ENCODE peak calls at places on chromosomes 4 and X, in four cellular contexts. H is GM12878, U is K562, K is HepG2. N is an unnamed sample.

GRCh38 chrX:118724775-118725174 is 2.6 kb upstream of the IL13RA1 start:
- DNase-seq in H (no peak), U (peak), K (peak), N (no peak)

GRCh38 chr4:41538887-41539498 is 1.0 kb downstream of the LIMCH1 start:
- DNase-seq in H (no peak), U (no peak), K (no peak), N (no peak)

GRCh38 chr4:89069481-89069880 is 12.5 kb upstream of the FAM13A start:
- DNase-seq in H (peak), U (no peak), K (no peak), N (no peak)

GRCh38 chr4:140056015-140056414 is 98.0 kb downstream of the MAML3 start:
- DNase-seq in H (no peak), U (no peak), K (no peak), N (no peak)

GRCh38 chr4:72377491-72378194 is 191.4 kb downstream of the ADAMTS3 start:
- DNase-seq in H (no peak), U (no peak), K (no peak), N (no peak)

GRCh38 chrX:107730298-107730655 is 45.3 kb downstream of the TSC22D3 start:
- DNase-seq in H (no peak), U (no peak), K (no peak), N (no peak)

GRCh38 chrX:69218407-69218806 is 53.2 kb upstream of the PJA1 start:
- DNase-seq in H (no peak), U (no peak), K (no peak), N (no peak)

GRCh38 chr4:80081566-80081965 is 8.5 kb upstream of the ANTXR2 start:
- DNase-seq in H (no peak), U (no peak), K (no peak), N (no peak)

GRCh38 chr4:74451214-74451661 is 6.3 kb downstream of the AREG start:
- DNase-seq in H (no peak), U (peak), K (peak), N (no peak)

DNA sequence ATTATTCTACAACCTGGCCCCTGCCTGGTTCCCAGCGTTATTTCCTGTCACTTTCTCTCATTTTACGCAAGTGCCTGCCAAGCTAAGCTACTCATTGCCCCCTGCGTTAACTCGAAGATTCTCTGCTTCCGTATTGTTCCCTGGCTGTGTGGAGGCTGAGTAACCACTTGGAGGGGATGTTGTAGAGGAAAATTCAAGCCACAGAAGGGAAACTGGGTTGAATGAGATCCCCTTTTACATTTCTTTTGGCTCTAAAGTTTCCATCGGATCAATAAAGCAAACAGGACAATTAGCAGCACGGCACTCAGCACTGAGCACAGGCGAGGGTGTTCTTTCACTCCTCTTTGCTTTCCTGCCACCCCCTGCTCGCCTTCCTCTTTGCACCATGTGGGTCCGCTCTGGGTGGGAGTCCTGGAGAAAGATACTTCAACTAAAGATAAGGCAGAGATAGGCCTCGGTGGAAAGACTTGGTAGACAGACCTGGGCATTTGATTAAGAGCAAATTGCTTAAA is 4.2 kb upstream of the TMSB4X start:
- DNase-seq in H (peak), U (peak), K (peak), N (no peak)
- TF ChIP-seq FOXM1 in H (no peak), U (no peak), K (no peak), N (no peak)

GRCh38 chr4:15331930-15332329 is 95.9 kb upstream of the C1QTNF7 start:
- DNase-seq in H (no peak), U (no peak), K (no peak), N (no peak)

GRCh38 chr4:15327311-15328298 is 100.2 kb upstream of the C1QTNF7 start:
- DNase-seq in H (no peak), U (no peak), K (no peak), N (no peak)

GRCh38 chr4:15333692-15334633 is 93.9 kb upstream of the C1QTNF7 start:
- DNase-seq in H (peak), U (no peak), K (no peak), N (no peak)

GRCh38 chr4:15336410-15337184 is 91.2 kb upstream of the C1QTNF7 start:
- DNase-seq in H (no peak), U (no peak), K (no peak), N (no peak)

GRCh38 chr4:15332377-15332776 is 95.5 kb upstream of the C1QTNF7 start:
- DNase-seq in H (no peak), U (no peak), K (no peak), N (no peak)
- TF ChIP-seq BHLHE40 in H (no peak), U (no peak), K (no peak), N (no peak)

DNA sequence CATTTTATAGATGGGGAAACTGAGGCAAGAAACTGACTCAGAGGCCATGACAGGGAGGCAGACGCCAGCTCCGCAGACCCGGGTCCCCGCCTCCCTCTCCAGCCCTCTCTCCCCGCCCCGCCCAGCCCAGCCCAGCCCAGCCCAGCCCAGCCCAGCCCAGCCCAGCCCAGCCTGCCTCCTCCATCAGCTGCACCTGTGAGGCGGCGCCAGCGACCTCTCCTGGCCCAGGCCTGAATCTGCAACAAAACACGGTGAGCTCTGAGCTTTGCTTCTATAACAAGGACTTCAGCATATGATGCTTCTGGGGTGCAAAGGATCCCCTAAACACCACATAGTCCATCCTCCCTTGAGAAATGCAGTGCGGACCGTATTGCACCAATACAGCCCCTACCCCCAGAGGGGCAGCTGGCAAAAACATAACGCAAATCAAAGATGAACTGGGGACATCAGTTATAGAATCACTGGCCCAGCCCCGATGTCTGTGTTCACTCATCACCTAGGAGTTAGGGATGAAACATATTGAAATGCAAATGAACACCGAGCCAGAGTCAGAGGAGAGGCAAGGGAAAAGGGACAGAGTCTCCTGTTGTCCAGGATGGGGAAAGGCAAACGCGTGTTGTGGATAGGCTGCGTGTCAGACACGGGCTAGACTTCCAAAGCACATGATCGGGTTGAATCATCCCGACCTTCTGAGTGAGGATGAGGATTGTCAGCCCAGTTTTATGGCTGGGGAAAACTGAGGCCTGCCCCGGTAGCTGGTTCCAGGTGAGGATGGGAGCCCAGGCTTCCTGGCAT is 216.1 kb upstream of the PSAPL1 start:
- DNase-seq in H (no peak), U (peak), K (no peak), N (peak)
- TF ChIP-seq FOXM1 in H (no peak), U (no peak), K (no peak), N (no peak)

DNA sequence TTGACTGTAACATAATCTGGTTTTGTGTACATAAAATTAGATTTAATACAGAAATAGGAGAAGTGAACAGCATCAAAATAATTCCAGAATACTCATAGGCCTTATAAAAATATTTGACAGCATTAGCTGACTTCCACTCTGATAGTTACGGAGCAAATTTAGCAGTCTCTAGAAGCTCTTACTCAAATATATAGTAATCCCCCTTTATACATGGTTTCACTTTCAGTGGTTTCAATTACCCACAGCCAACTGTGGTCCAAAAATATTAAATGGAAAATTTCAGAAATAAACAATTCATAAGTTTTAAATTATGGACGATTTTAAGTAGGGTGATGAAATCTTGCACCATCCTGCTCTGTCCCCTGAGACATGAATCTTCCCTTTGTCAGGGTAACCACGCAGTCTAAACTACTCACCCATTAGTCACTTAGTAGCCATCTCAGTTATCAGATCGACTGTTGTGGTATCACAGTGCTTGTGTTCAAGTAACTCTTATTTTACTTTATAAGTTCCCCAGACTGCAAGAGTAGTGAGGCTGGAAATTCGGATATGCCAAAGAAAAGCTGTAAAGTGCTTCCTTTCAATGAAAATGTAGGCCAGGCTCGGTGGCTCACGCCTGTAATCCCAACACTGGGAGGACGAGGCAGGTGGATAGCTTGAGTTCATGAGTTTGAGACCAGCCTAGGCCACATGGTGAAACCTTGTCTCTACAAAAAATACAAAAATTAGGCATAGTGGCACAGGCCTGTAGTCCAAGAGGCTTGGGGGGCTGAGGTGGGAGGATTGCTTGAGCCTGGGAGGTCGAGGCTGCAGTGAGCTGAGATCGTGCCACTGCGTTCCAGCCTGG is 17.2 kb upstream of the RTL9 start:
- DNase-seq in H (no peak), U (peak), K (no peak), N (no peak)
- TF ChIP-seq BHLHE40 in H (no peak), U (no peak), K (no peak), N (no peak)

GRCh38 chr4:81631958-81632439 is 160.3 kb upstream of the RASGEF1B start:
- DNase-seq in H (no peak), U (no peak), K (peak), N (peak)

GRCh38 chr4:81638698-81639097 is 167.0 kb upstream of the RASGEF1B start:
- DNase-seq in H (no peak), U (no peak), K (no peak), N (no peak)

GRCh38 chr4:81635747-81636146 is 164.0 kb upstream of the RASGEF1B start:
- DNase-seq in H (peak), U (peak), K (no peak), N (no peak)

GRCh38 chr4:81632581-81633247 is 161.0 kb upstream of the RASGEF1B start:
- DNase-seq in H (no peak), U (no peak), K (no peak), N (no peak)

GRCh38 chr4:81635128-81635527 is 163.4 kb upstream of the RASGEF1B start:
- DNase-seq in H (no peak), U (no peak), K (no peak), N (no peak)
- TF ChIP-seq FOXM1 in H (no peak), U (no peak), K (no peak), N (no peak)

GRCh38 chrX:43552703-43553102 is 103.4 kb upstream of the MAOA start:
- DNase-seq in H (no peak), U (no peak), K (no peak), N (no peak)
- TF ChIP-seq BHLHE40 in H (no peak), U (no peak), K (no peak), N (no peak)

GRCh38 chrX:67523932-67524331 is 19.9 kb upstream of the AR start:
- DNase-seq in H (no peak), U (no peak), K (no peak), N (no peak)

GRCh38 chrX:67524428-67524827 is 19.4 kb upstream of the AR start:
- DNase-seq in H (no peak), U (no peak), K (no peak), N (no peak)

GRCh38 chrX:67524950-67525691 is 18.7 kb upstream of the AR start:
- DNase-seq in H (no peak), U (no peak), K (no peak), N (no peak)

GRCh38 chrX:67523002-67523711 is 20.7 kb upstream of the AR start:
- DNase-seq in H (no peak), U (no peak), K (no peak), N (no peak)

GRCh38 chrX:67520671-67521070 is 23.1 kb upstream of the AR start:
- DNase-seq in H (no peak), U (no peak), K (no peak), N (no peak)
- TF ChIP-seq FOXM1 in H (no peak), U (no peak), K (no peak), N (no peak)

DNA sequence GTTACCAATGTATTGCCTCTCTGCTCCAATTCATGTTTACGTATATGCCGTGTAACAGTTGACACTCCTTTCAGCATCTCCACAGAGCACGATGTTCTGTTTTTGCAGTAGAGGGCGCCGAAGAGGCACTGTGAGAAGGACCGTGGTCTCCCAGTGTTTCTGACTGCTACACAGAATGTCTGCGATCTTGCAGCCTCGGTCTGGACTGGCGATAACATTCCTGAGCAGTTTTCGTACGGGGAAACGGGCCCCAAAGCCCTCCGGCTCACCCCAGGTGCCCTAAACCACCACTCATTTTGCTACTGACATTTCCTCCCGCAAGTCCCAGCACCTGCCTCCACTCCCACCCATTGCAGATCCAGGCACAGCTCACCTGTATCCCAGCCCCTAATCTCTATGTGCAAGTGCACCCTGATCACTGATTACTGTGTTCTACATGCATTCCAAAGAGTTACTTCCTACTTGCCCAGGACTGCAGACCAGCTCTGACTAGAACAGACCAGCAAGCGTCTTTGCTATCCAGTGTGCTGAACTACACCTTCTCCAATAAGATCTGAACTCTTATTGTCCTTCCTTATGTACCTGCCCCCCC is 12.4 kb upstream of the NFXL1 start:
- DNase-seq in H (no peak), U (peak), K (peak), N (peak)
- TF ChIP-seq BHLHE40 in H (no peak), U (no peak), K (no peak), N (no peak)

DNA sequence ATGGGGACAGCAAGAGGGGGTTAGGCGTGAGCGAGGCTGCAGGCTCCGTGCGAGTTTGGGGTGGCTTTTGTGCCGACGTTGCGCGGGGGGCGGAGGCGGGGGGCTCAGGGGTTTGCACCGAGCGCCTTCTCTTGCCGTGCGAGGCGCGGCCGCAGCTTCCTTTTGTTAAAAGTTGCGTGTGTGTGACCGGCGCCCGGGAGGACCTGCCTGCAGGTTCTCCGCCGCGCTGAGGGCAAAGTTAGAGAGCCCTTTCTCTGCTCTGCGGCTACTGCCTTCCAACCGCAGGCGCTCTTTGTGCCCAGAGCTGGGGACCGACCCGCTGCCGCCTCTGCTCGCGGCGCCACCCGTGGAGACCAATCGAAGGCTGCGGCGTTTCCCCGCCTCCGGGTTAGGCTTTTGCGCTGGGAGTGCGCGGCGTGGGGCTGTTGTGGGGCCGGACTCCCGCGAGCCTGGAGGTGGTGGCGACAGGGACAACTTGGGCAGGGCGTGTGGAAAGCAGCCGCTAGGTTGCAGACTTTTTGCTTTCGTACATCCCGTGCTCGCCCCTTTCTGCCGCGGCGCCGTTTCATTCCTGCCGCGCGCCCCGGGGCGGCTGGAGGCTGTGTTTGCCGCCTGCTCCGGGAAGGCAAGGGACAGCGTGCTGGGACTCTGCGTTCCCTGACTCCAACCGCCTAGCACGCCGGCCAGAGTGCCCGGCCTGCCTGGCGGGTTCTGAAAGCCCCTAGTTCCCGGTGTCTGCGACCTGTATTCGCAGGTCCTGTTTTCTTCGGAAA is 750 bp downstream of the KIT start:
- DNase-seq in H (no peak), U (peak), K (peak), N (peak)
- TF ChIP-seq FOXM1 in H (no peak), U (no peak), K (no peak), N (no peak)

GRCh38 chr4:117987464-117987863 is 46.8 kb upstream of the NDST3 start:
- DNase-seq in H (no peak), U (no peak), K (no peak), N (no peak)

GRCh38 chr4:117986331-117986730 is 48.0 kb upstream of the NDST3 start:
- DNase-seq in H (no peak), U (no peak), K (no peak), N (no peak)

GRCh38 chr4:117983541-117984451 is 50.5 kb upstream of the NDST3 start:
- DNase-seq in H (no peak), U (no peak), K (no peak), N (no peak)
- TF ChIP-seq BHLHE40 in H (no peak), U (no peak), K (no peak), N (no peak)

N was measured in HEK293T.